ENCODE peak calls at places on chromosomes 12 and 14, in five cellular contexts. N is NT2/D1, P is H1, Z is HEK293T, Q is GM12878. A is an unnamed sample.

GRCh38 chr14:104287301-104288009 is 149.1 kb downstream of the KIF26A start:
- DNase-seq in N (no peak), P (no peak), Z (no peak), Q (no peak), A (no peak)

GRCh38 chr12:2288875-2289274 is 236.1 kb downstream of the CACNA1C start:
- DNase-seq in N (no peak), P (no peak), Z (no peak), Q (no peak), A (no peak)

GRCh38 chr12:6980075-6980474 is 9.4 kb downstream of the EMG1 start:
- DNase-seq in N (no peak), P (no peak), Z (no peak), Q (no peak), A (no peak)

GRCh38 chr14:68172216-68172615 is 352.6 kb downstream of the RAD51B start:
- DNase-seq in N (no peak), P (no peak), Z (no peak), Q (no peak), A (peak)

GRCh38 chr14:101001311-101002069 is 98.0 kb upstream of the RTL1 start:
- DNase-seq in N (no peak), P (no peak), Z (no peak), Q (no peak), A (no peak)

GRCh38 chr14:90522585-90523191 is 125.9 kb downstream of the CALM1 start:
- DNase-seq in N (no peak), P (no peak), Z (no peak), Q (no peak), A (no peak)

GRCh38 chr12:111505601-111506036 is 93.5 kb downstream of the ATXN2 start:
- DNase-seq in N (no peak), P (no peak), Z (no peak), Q (peak), A (no peak)

GRCh38 chr14:54918427-54918826 is 15.8 kb upstream of the GCH1 start:
- DNase-seq in N (no peak), P (no peak), Z (no peak), Q (no peak), A (no peak)

GRCh38 chr14:30295980-30296379 is 263.0 kb upstream of the G2E3 start:
- DNase-seq in N (no peak), P (no peak), Z (no peak), Q (no peak), A (no peak)

GRCh38 chr14:30297856-30298255 is 261.1 kb upstream of the G2E3 start:
- DNase-seq in N (no peak), P (no peak), Z (no peak), Q (no peak), A (no peak)

GRCh38 chr14:30299915-30300314 is 259.0 kb upstream of the G2E3 start:
- DNase-seq in N (no peak), P (no peak), Z (no peak), Q (no peak), A (no peak)

GRCh38 chr14:30296956-30297405 is 262.0 kb upstream of the G2E3 start:
- DNase-seq in N (no peak), P (no peak), Z (no peak), Q (no peak), A (no peak)

GRCh38 chr14:30298266-30298795 is 260.6 kb upstream of the G2E3 start:
- DNase-seq in N (no peak), P (no peak), Z (no peak), Q (no peak), A (no peak)
- TF ChIP-seq SUZ12 in N (no peak), P (no peak), Z (no peak), Q (no peak), A (no peak)

DNA sequence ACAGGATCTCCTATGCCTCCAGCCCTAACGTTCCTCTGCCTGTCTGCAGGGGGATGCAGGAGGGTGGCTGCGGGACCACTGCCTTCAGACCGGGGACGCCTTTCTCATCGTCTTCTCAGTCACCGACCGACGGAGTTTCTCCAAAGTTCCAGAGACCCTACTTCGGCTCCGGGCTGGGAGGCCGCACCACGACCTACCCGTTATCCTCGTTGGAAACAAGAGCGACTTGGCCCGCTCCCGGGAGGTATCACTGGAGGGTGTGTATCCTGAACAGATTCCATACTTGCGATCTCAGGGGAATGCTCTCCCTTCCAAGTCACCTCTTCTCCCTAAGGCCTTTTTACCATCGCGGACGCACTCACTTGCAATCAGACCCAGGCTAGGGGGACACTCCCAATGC is 3.0 kb downstream of the REM2 start:
- DNase-seq in N (no peak), P (no peak), Z (no peak), Q (no peak), A (no peak)
- TF ChIP-seq SUZ12 in N (no peak), P (no peak), Z (no peak), Q (no peak), A (no peak)

GRCh38 chr14:39229601-39230110 is 4.1 kb upstream of the MIA2 start:
- DNase-seq in N (no peak), P (no peak), Z (no peak), Q (no peak), A (no peak)

GRCh38 chr14:39228044-39228443 is 5.7 kb upstream of the MIA2 start:
- DNase-seq in N (no peak), P (no peak), Z (no peak), Q (no peak), A (peak)

GRCh38 chr14:39228509-39229221 is 5.0 kb upstream of the MIA2 start:
- DNase-seq in N (no peak), P (no peak), Z (no peak), Q (no peak), A (no peak)

GRCh38 chr14:39230416-39230815 is 3.3 kb upstream of the MIA2 start:
- DNase-seq in N (no peak), P (no peak), Z (no peak), Q (no peak), A (no peak)

GRCh38 chr14:39229222-39229543 is 4.5 kb upstream of the MIA2 start:
- DNase-seq in N (no peak), P (no peak), Z (no peak), Q (no peak), A (no peak)
- TF ChIP-seq SUZ12 in N (no peak), P (no peak), Z (no peak), Q (no peak), A (no peak)

GRCh38 chr14:97306133-97306784 is 509.1 kb downstream of the VRK1 start:
- DNase-seq in N (no peak), P (no peak), Z (no peak), Q (peak), A (no peak)

GRCh38 chr14:97301931-97302559 is 504.9 kb downstream of the VRK1 start:
- DNase-seq in N (no peak), P (no peak), Z (no peak), Q (no peak), A (no peak)

GRCh38 chr14:97311411-97311810 is 514.2 kb downstream of the VRK1 start:
- DNase-seq in N (no peak), P (no peak), Z (no peak), Q (no peak), A (no peak)

DNA sequence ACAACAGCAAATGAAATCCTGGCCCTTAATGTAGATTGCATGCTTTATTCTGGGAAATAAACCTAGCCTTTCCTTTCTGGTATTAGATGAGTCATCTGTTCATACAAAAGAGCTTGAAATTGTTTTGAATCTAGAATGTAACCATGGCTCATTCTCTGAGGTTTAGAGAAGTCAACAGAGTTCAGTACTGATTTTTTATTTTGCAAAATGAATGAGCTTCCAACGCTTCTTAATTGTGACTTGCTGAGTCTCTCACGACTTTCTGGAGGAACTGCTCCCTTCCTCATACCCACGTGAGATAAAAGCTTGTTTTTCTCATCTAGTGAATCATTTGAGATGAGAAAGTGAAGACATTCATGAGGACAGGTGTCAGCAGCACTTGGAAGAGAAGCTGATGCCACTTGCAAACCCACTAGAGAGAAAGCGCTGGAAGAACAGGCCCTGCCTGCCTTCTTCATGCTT is 509.6 kb downstream of the VRK1 start:
- DNase-seq in N (no peak), P (no peak), Z (no peak), Q (peak), A (no peak)
- TF ChIP-seq SUZ12 in N (no peak), P (no peak), Z (no peak), Q (no peak), A (no peak)

DNA sequence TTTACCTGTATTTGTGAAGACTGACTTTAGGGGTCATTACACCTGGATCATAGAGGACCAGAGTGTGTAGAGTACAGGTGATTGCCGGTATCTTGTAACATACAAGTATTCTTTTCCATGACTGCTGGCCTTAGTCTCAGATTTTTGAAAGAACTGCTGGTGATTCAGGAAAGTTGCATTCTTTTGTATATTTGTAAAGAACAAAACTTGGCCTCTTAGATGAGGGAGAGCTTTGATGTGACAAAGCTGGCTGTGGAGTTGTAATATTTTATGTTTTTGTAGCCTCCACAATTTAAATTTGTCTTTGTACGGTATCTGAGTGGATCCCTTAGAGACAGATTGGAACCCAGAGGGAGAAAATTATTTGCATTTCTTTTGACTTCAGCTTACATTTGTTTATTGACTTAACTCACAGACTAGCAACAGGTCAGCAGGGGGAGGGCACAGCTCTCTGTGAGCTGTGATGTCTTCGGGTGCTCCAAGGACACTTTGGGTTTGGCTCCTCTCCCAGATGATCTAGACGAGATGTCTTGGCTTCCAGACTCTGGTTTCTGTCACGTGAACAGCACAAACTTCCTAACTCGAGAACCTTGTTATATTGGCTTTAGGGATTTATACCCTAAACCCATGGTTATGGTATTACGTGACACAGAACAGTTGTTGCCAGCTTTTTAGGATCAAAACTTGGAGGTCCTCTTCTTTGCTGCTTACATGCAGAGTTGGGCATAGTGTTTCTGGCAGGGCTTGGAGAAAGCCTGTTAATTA is 65.9 kb downstream of the DAAM1 start:
- DNase-seq in N (no peak), P (no peak), Z (no peak), Q (no peak), A (no peak)
- TF ChIP-seq SUZ12 in N (no peak), P (no peak), Z (no peak), Q (no peak), A (no peak)

DNA sequence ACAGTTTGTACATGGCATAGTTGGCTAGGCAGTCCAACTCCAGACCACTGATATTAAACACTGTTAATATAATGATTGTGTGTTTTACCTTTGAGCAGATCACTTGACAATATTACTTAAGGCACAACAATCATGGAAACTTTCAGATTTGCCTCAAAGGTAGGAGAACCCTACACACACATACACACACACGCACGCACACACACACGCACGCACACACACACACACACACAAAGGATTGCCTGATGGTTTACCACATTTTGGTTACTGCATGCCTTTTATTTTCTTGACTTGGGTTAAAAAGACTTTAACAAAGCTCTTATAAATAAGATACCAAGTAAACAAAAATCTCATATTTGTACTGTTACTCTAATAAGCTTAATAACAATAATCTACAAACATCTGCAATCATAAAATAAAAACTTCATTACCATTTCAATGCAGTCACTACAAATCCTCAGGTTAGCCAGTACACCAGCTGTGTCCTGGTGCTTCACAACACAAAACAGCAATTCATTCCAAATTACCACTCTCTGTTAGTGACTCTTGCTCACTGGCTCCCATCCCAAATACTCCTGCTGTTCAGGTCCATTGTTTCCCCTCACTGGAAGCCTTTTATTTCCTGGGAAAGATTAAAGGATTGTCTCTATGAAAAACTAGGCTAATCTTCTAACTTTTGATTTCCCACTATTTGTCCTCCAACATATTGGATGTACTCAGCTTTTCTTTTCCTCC is 175.2 kb upstream of the ATP2B1 start:
- DNase-seq in N (peak), P (peak), Z (no peak), Q (no peak), A (no peak)
- TF ChIP-seq SUZ12 in N (no peak), P (no peak), Z (no peak), Q (no peak), A (no peak)

GRCh38 chr12:75998292-75999063 is 33.1 kb downstream of the PHLDA1 start:
- DNase-seq in N (no peak), P (no peak), Z (no peak), Q (no peak), A (no peak)
- TF ChIP-seq SUZ12 in N (no peak), P (no peak), Z (no peak), Q (no peak), A (no peak)

GRCh38 chr14:60514378-60515243 is 5.7 kb downstream of the SIX6 start:
- DNase-seq in N (no peak), P (no peak), Z (peak), Q (no peak), A (peak)
- TF ChIP-seq SUZ12 in N (no peak), P (peak), Z (no peak), Q (no peak), A (no peak)

DNA sequence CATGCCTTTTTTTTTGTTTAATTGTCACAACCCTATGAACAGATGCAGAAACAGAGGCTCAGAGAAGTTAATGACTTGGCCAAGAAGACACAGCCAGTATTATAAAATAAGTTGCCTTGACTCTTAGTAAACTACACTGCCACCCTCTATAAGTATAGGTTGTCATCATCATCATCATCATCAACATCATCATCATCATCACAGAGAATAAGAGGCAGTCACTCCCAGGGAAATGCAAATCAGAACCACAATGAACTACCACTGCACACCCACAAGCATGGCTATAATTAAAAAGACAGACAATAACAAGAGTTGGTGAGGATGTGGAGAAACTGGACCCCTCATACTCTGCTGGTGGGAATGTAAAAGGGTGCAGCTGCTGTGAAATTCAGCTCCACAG is 23.2 kb upstream of the C12orf76 start:
- DNase-seq in N (no peak), P (no peak), Z (no peak), Q (no peak), A (no peak)
- TF ChIP-seq SUZ12 in N (no peak), P (no peak), Z (no peak), Q (no peak), A (no peak)

GRCh38 chr14:36905272-36906046 is 243.8 kb downstream of the PAX9 start:
- DNase-seq in N (no peak), P (no peak), Z (peak), Q (no peak), A (no peak)
- TF ChIP-seq SUZ12 in N (no peak), P (no peak), Z (no peak), Q (no peak), A (no peak)